ENCODE peak calls at places on chromosomes 5 and 9, in ten cellular contexts. K is ureter; N is NCI-H1092 treated with DMSO at 0.1 percent for 48 hours; U is uterus; P is neural progenitor cell; R is mesendoderm; M is NCI-H446 treated with DMSO at 0.1 percent for 48 hours; Y is cortex of kidney; Q is stimulated activated CD8-positive, alpha-beta memory T cell treated with anti-CD3 and anti-CD28 coated beads, Interleukin-4, amount 100 ng/mL, for 1 hour; L is IMR-90. G is an unnamed sample.

GRCh38 chr9:96441798-96442445 is 8.0 kb upstream of the HABP4 start:
- DNase-seq in K (no peak), N (no peak), U (no peak), P (no peak), R (peak), M (no peak), Y (no peak), Q (no peak), L (peak), G (no peak)

GRCh38 chr5:114924784-114925183 is 244.9 kb downstream of the TRIM36 start:
- DNase-seq in K (no peak), N (no peak), U (no peak), P (no peak), R (no peak), M (no peak), Y (no peak), Q (no peak), L (no peak), G (no peak)

GRCh38 chr9:121754655-121755436 is 103.4 kb downstream of the DAB2IP start:
- DNase-seq in K (no peak), N (no peak), U (no peak), P (no peak), R (no peak), M (no peak), Y (no peak), Q (no peak), L (no peak), G (no peak)

GRCh38 chr9:76651114-76651697 is 113.0 kb upstream of the PCA3 start:
- DNase-seq in K (no peak), N (no peak), U (no peak), P (no peak), R (no peak), M (no peak), Y (no peak), Q (no peak), L (no peak), G (no peak)

GRCh38 chr5:172410160-172410559 is 44.2 kb downstream of the SH3PXD2B start:
- DNase-seq in K (no peak), N (no peak), U (no peak), P (no peak), R (no peak), M (no peak), Y (no peak), Q (no peak), L (peak), G (no peak)

GRCh38 chr5:51465165-51465564 is 81.9 kb downstream of the ISL1 start:
- DNase-seq in K (no peak), N (no peak), U (no peak), P (peak), R (peak), M (no peak), Y (no peak), Q (no peak), L (no peak), G (no peak)

GRCh38 chr5:10289353-10289752 is 18.3 kb downstream of the CMBL start:
- DNase-seq in K (no peak), N (peak), U (no peak), P (no peak), R (no peak), M (peak), Y (no peak), Q (no peak), L (no peak), G (no peak)

GRCh38 chr5:3856036-3856435 is 260.4 kb downstream of the IRX1 start:
- DNase-seq in K (no peak), N (no peak), U (no peak), P (no peak), R (no peak), M (no peak), Y (no peak), Q (no peak), L (no peak), G (no peak)

GRCh38 chr9:105168935-105169334 is 75.5 kb upstream of the SLC44A1 start:
- DNase-seq in K (no peak), N (no peak), U (no peak), P (no peak), R (no peak), M (no peak), Y (no peak), Q (no peak), L (peak), G (no peak)

GRCh38 chr9:94534901-94535300 is 20.0 kb upstream of the PCAT7 start:
- DNase-seq in K (no peak), N (no peak), U (no peak), P (no peak), R (no peak), M (no peak), Y (no peak), Q (no peak), L (no peak), G (no peak)

GRCh38 chr9:131405429-131405828 is 11.5 kb downstream of the PRRC2B start:
- DNase-seq in K (no peak), N (no peak), U (no peak), P (peak), R (peak), M (no peak), Y (no peak), Q (no peak), L (peak), G (no peak)

GRCh38 chr5:74643160-74643562 is 2.6 kb upstream of the ENC1 start:
- DNase-seq in K (no peak), N (no peak), U (no peak), P (no peak), R (peak), M (no peak), Y (no peak), Q (no peak), L (peak), G (no peak)

GRCh38 chr5:142221091-142221860 is 103.5 kb downstream of the SPRY4 start:
- DNase-seq in K (no peak), N (no peak), U (no peak), P (no peak), R (no peak), M (no peak), Y (no peak), Q (no peak), L (peak), G (no peak)

GRCh38 chr5:16431482-16431881 is 34.1 kb downstream of the ZNF622 start:
- DNase-seq in K (no peak), N (no peak), U (no peak), P (peak), R (no peak), M (no peak), Y (no peak), Q (no peak), L (no peak), G (no peak)

GRCh38 chr9:108057421-108058136 is 568.0 kb upstream of the KLF4 start:
- DNase-seq in K (peak), N (no peak), U (peak), P (no peak), R (no peak), M (no peak), Y (no peak), Q (no peak), L (peak), G (no peak)

GRCh38 chr9:118961857-118962256 is 407.4 kb downstream of the BRINP1 start:
- DNase-seq in K (no peak), N (no peak), U (no peak), P (peak), R (peak), M (peak), Y (no peak), Q (no peak), L (peak), G (no peak)

GRCh38 chr9:128118971-128119665 is 8.4 kb downstream of the PTGES2 start:
- DNase-seq in K (no peak), N (no peak), U (no peak), P (no peak), R (no peak), M (no peak), Y (no peak), Q (no peak), L (no peak), G (no peak)

GRCh38 chr5:67059747-67060490 is 136.7 kb downstream of the CD180 start:
- DNase-seq in K (no peak), N (no peak), U (no peak), P (no peak), R (no peak), M (no peak), Y (no peak), Q (no peak), L (peak), G (no peak)

GRCh38 chr5:28397502-28397941 is 1359.1 kb upstream of the CDH9 start:
- DNase-seq in K (no peak), N (no peak), U (no peak), P (peak), R (peak), M (no peak), Y (no peak), Q (no peak), L (no peak), G (no peak)

GRCh38 chr5:29208026-29208425 is 1985.5 kb upstream of the CDH6 start:
- DNase-seq in K (no peak), N (no peak), U (no peak), P (no peak), R (peak), M (no peak), Y (no peak), Q (no peak), L (no peak), G (no peak)

GRCh38 chr9:127652733-127653132 is 40.7 kb downstream of the STXBP1 start:
- DNase-seq in K (no peak), N (no peak), U (no peak), P (no peak), R (no peak), M (no peak), Y (no peak), Q (no peak), L (no peak), G (no peak)

GRCh38 chr9:95773061-95773433 is 102.4 kb upstream of the ERCC6L2 start:
- DNase-seq in K (no peak), N (no peak), U (no peak), P (no peak), R (no peak), M (no peak), Y (no peak), Q (no peak), L (peak), G (no peak)

GRCh38 chr5:180640765-180641565 is 8.4 kb downstream of the FLT4 start:
- DNase-seq in K (no peak), N (no peak), U (no peak), P (no peak), R (no peak), M (no peak), Y (no peak), Q (no peak), L (no peak), G (no peak)

GRCh38 chr9:136961279-136962065 is 9.4 kb downstream of the LCN12 start:
- DNase-seq in K (no peak), N (no peak), U (no peak), P (no peak), R (no peak), M (no peak), Y (no peak), Q (no peak), L (no peak), G (no peak)

GRCh38 chr9:109047259-109047658 is 34.0 kb upstream of the CTNNAL1 start:
- DNase-seq in K (no peak), N (no peak), U (no peak), P (no peak), R (no peak), M (no peak), Y (no peak), Q (no peak), L (no peak), G (no peak)

GRCh38 chr9:134705786-134706185 is 64.2 kb downstream of the COL5A1 start:
- DNase-seq in K (no peak), N (no peak), U (no peak), P (no peak), R (no peak), M (no peak), Y (no peak), Q (no peak), L (no peak), G (no peak)

GRCh38 chr5:7873216-7873615 is 4.3 kb downstream of the MTRR start:
- DNase-seq in K (no peak), N (no peak), U (no peak), P (no peak), R (no peak), M (no peak), Y (no peak), Q (no peak), L (no peak), G (no peak)

GRCh38 chr5:67192719-67193464 is 3.7 kb downstream of the CD180 start:
- DNase-seq in K (no peak), N (no peak), U (no peak), P (no peak), R (no peak), M (no peak), Y (no peak), Q (no peak), L (no peak), G (no peak)

GRCh38 chr5:160929906-160930305 is 77.9 kb upstream of the ATP10B start:
- DNase-seq in K (no peak), N (no peak), U (no peak), P (no peak), R (no peak), M (no peak), Y (no peak), Q (no peak), L (no peak), G (no peak)

G was measured in DMS79.